ENCODE peak calls at places on chromosomes 11 and 22, in six cellular contexts. O is NCI-H1105 treated with DMSO at 0.1 percent for 48 hours; M is body of pancreas; L is Panc1; G is stimulated activated naive B cell treated with anti-CD40 and anti-IgM and Interleukin-4, amounts not matched to agents 10 μg/mL and 1 μg/mL and 100 μg/mL, for 72 hours; Z is ecto neural progenitor cell. K is an unnamed sample.

GRCh38 chr22:24412274-24412673 is 15.1 kb upstream of the ADORA2A start:
- DNase-seq in O (no peak), M (no peak), G (no peak), L (no peak), Z (no peak), K (no peak)

GRCh38 chr11:50333861-50334260 is 301.2 kb downstream of the OR4C45 start:
- DNase-seq in M (no peak), L (no peak), G (no peak), Z (no peak), O (no peak), K (no peak)

GRCh38 chr11:37115963-37116362 is 517.9 kb upstream of the RAG2 start:
- DNase-seq in M (no peak), O (no peak), G (no peak), Z (no peak), L (no peak), K (no peak)

GRCh38 chr11:36389006-36389405 is 92.9 kb downstream of the PRR5L start:
- DNase-seq in G (no peak), Z (no peak), O (no peak), M (no peak), L (no peak), K (no peak)

GRCh38 chr11:12673924-12674570 is at the start of gene TEAD1:
- DNase-seq in G (peak), O (peak), M (peak), L (peak), Z (peak), K (no peak)

GRCh38 chr11:15159085-15159484 is 44.4 kb downstream of the INSC start:
- DNase-seq in M (no peak), G (no peak), L (peak), Z (no peak), O (no peak), K (no peak)

GRCh38 chr11:130999086-130999485 is 82.8 kb upstream of the SNX19 start:
- DNase-seq in O (no peak), G (no peak), L (no peak), M (no peak), Z (no peak), K (no peak)

GRCh38 chr11:93525601-93526000 is 17.6 kb downstream of the SMCO4 start:
- DNase-seq in L (no peak), G (no peak), M (no peak), O (no peak), Z (no peak), K (no peak)

GRCh38 chr11:10688401-10688800 is 5.2 kb downstream of the IRAG1 start:
- DNase-seq in O (no peak), Z (no peak), L (no peak), G (no peak), M (no peak), K (no peak)

GRCh38 chr22:50702821-50703725 is 30.4 kb downstream of the SHANK3 start:
- DNase-seq in G (no peak), M (peak), L (no peak), O (no peak), Z (no peak), K (no peak)

GRCh38 chr11:132115454-132115853 is 745.0 kb downstream of the NTM start:
- DNase-seq in Z (no peak), L (no peak), G (no peak), O (no peak), M (no peak), K (no peak)

GRCh38 chr11:10405858-10406592 is 49.0 kb upstream of the AMPD3 start:
- DNase-seq in M (peak), G (peak), O (peak), L (peak), Z (peak), K (peak)

GRCh38 chr22:46125816-46126770 is 24.2 kb upstream of the PPARA start:
- DNase-seq in M (no peak), L (no peak), O (no peak), Z (no peak), G (no peak), K (no peak)

GRCh38 chr22:46299101-46299500 is 2.4 kb downstream of the GTSE1 start:
- DNase-seq in G (no peak), M (no peak), Z (no peak), L (no peak), O (no peak), K (no peak)

GRCh38 chr11:119147604-119148333 is 1.1 kb upstream of the ABCG4 start:
- DNase-seq in M (no peak), O (peak), L (no peak), Z (no peak), G (no peak), K (no peak)

GRCh38 chr11:15826008-15826650 is 530.2 kb downstream of the SOX6 start:
- DNase-seq in M (peak), O (no peak), L (no peak), G (no peak), Z (no peak), K (no peak)

GRCh38 chr11:114166897-114167323 is 107.4 kb downstream of the ZBTB16 start:
- DNase-seq in M (peak), O (peak), L (no peak), G (no peak), Z (no peak), K (no peak)

GRCh38 chr22:22902247-22902962 is 14.8 kb downstream of the IGLL5 start:
- DNase-seq in G (no peak), Z (no peak), O (no peak), M (no peak), L (no peak), K (no peak)

GRCh38 chr11:19869466-19869865 is 156.8 kb downstream of the NAV2 start:
- DNase-seq in Z (no peak), O (peak), L (no peak), M (no peak), G (no peak), K (no peak)

GRCh38 chr11:24585192-24585591 is 88.3 kb downstream of the LUZP2 start:
- DNase-seq in Z (no peak), G (no peak), O (no peak), L (no peak), M (no peak), K (no peak)